ENCODE peak calls at places on chromosomes 1 and 21, in six cellular contexts. One of them, this sample, is unnamed.

GRCh38 chr21:27363719-27364479 is 397.0 kb upstream of the ADAMTS5 start:
- DNase-seq in right lobe of liver: no peak
- DNase-seq in astrocyte of the spinal cord: no peak
- DNase-seq in HFF-Myc: no peak
- DNase-seq in heart right ventricle: no peak
- DNase-seq in nephron progenitor cell: no peak
- DNase-seq in this sample: no peak

GRCh38 chr1:24107462-24108225 is 4.3 kb downstream of the MYOM3 start:
- DNase-seq in right lobe of liver: no peak
- DNase-seq in astrocyte of the spinal cord: peak; percentile 83
- DNase-seq in nephron progenitor cell: no peak
- DNase-seq in heart right ventricle: no peak
- DNase-seq in HFF-Myc: no peak
- DNase-seq in this sample: no peak

GRCh38 chr1:227779651-227780050 is 35.8 kb upstream of the PRSS38 start:
- DNase-seq in heart right ventricle: peak; percentile 1
- DNase-seq in nephron progenitor cell: no peak
- DNase-seq in HFF-Myc: no peak
- DNase-seq in astrocyte of the spinal cord: no peak
- DNase-seq in right lobe of liver: no peak
- DNase-seq in this sample: no peak

GRCh38 chr1:92536593-92537332 is 50.0 kb upstream of the GFI1 start:
- DNase-seq in astrocyte of the spinal cord: peak; percentile 45
- DNase-seq in nephron progenitor cell: no peak
- DNase-seq in HFF-Myc: no peak
- DNase-seq in right lobe of liver: no peak
- DNase-seq in heart right ventricle: no peak
- DNase-seq in this sample: no peak

GRCh38 chr1:239987103-239987745 is 104.5 kb upstream of the FMN2 start:
- DNase-seq in heart right ventricle: no peak
- DNase-seq in nephron progenitor cell: peak; percentile 53
- DNase-seq in HFF-Myc: no peak
- DNase-seq in right lobe of liver: peak; percentile 34
- DNase-seq in astrocyte of the spinal cord: peak; percentile 48
- DNase-seq in this sample: no peak

GRCh38 chr1:203985676-203986075 is 87.2 kb upstream of the SOX13 start:
- DNase-seq in heart right ventricle: no peak
- DNase-seq in nephron progenitor cell: no peak
- DNase-seq in right lobe of liver: no peak
- DNase-seq in astrocyte of the spinal cord: no peak
- DNase-seq in HFF-Myc: no peak
- DNase-seq in this sample: no peak

GRCh38 chr21:27101533-27101932 is 134.6 kb upstream of the ADAMTS5 start:
- DNase-seq in right lobe of liver: no peak
- DNase-seq in heart right ventricle: no peak
- DNase-seq in nephron progenitor cell: no peak
- DNase-seq in HFF-Myc: no peak
- DNase-seq in astrocyte of the spinal cord: no peak
- DNase-seq in this sample: no peak

GRCh38 chr1:205230965-205231364 is 3.2 kb downstream of the TMCC2 start:
- DNase-seq in heart right ventricle: no peak
- DNase-seq in HFF-Myc: no peak
- DNase-seq in nephron progenitor cell: no peak
- DNase-seq in right lobe of liver: no peak
- DNase-seq in astrocyte of the spinal cord: no peak
- DNase-seq in this sample: no peak

GRCh38 chr1:66633128-66633527 is 99.2 kb downstream of the SGIP1 start:
- DNase-seq in heart right ventricle: no peak
- DNase-seq in nephron progenitor cell: no peak
- DNase-seq in right lobe of liver: no peak
- DNase-seq in astrocyte of the spinal cord: no peak
- DNase-seq in HFF-Myc: no peak
- DNase-seq in this sample: no peak

GRCh38 chr1:18819986-18820790 is 39.3 kb downstream of the TAS1R2 start:
- DNase-seq in HFF-Myc: no peak
- DNase-seq in nephron progenitor cell: no peak
- DNase-seq in heart right ventricle: no peak
- DNase-seq in right lobe of liver: no peak
- DNase-seq in astrocyte of the spinal cord: no peak
- DNase-seq in this sample: no peak

GRCh38 chr1:222048030-222048632 is 306.2 kb upstream of the DUSP10 start:
- DNase-seq in HFF-Myc: no peak
- DNase-seq in heart right ventricle: no peak
- DNase-seq in astrocyte of the spinal cord: peak; percentile 79
- DNase-seq in nephron progenitor cell: no peak
- DNase-seq in right lobe of liver: no peak
- DNase-seq in this sample: no peak

DNA sequence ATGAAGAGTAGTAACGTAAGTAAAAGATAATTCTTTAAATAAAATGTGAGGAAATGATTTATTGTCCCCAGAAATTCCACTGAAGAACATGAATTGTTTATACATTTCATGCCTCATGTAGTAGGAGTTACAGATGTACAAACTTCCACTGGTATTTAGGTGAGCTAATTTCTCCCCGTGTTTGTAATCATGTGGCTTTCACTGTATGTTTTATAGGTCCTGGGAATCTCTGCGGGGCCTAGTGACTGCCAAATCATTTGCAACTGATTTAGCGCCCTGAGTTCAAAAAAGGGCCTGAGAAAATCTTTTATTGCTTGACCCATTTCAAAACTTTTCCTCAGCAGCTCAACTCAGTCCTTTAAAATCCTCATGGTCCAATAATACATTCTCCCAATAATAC is 30.5 kb upstream of the FASLG start:
- DNase-seq in heart right ventricle: no peak
- DNase-seq in nephron progenitor cell: no peak
- DNase-seq in HFF-Myc: no peak
- DNase-seq in right lobe of liver: no peak
- DNase-seq in astrocyte of the spinal cord: no peak
- DNase-seq in this sample: no peak
- TF ChIP-seq CTCF in heart right ventricle: no peak
- TF ChIP-seq CTCF in nephron progenitor cell: no peak
- TF ChIP-seq CTCF in HFF-Myc: no peak
- TF ChIP-seq CTCF in right lobe of liver: no peak
- TF ChIP-seq CTCF in astrocyte of the spinal cord: no peak
- TF ChIP-seq CTCF in this sample: no peak

GRCh38 chr1:244761279-244761678 is 74.2 kb upstream of the COX20 start:
- DNase-seq in HFF-Myc: no peak
- DNase-seq in astrocyte of the spinal cord: no peak
- DNase-seq in right lobe of liver: no peak
- DNase-seq in heart right ventricle: no peak
- DNase-seq in nephron progenitor cell: no peak
- DNase-seq in this sample: no peak

GRCh38 chr1:244758700-244759099 is 76.8 kb upstream of the COX20 start:
- DNase-seq in HFF-Myc: no peak
- DNase-seq in right lobe of liver: no peak
- DNase-seq in nephron progenitor cell: no peak
- DNase-seq in heart right ventricle: no peak
- DNase-seq in astrocyte of the spinal cord: no peak
- DNase-seq in this sample: no peak

GRCh38 chr1:244759158-244759557 is 76.3 kb upstream of the COX20 start:
- DNase-seq in HFF-Myc: no peak
- DNase-seq in nephron progenitor cell: no peak
- DNase-seq in heart right ventricle: no peak
- DNase-seq in right lobe of liver: no peak
- DNase-seq in astrocyte of the spinal cord: no peak
- DNase-seq in this sample: no peak

GRCh38 chr1:244762629-244763028 is 72.8 kb upstream of the COX20 start:
- DNase-seq in nephron progenitor cell: no peak
- DNase-seq in right lobe of liver: no peak
- DNase-seq in astrocyte of the spinal cord: no peak
- DNase-seq in heart right ventricle: no peak
- DNase-seq in HFF-Myc: no peak
- DNase-seq in this sample: no peak

GRCh38 chr1:244760471-244760870 is 75.0 kb upstream of the COX20 start:
- DNase-seq in HFF-Myc: no peak
- DNase-seq in right lobe of liver: no peak
- DNase-seq in heart right ventricle: no peak
- DNase-seq in astrocyte of the spinal cord: no peak
- DNase-seq in nephron progenitor cell: no peak
- DNase-seq in this sample: no peak
- TF ChIP-seq CTCF in HFF-Myc: no peak
- TF ChIP-seq CTCF in right lobe of liver: no peak
- TF ChIP-seq CTCF in heart right ventricle: no peak
- TF ChIP-seq CTCF in astrocyte of the spinal cord: no peak
- TF ChIP-seq CTCF in nephron progenitor cell: no peak
- TF ChIP-seq CTCF in this sample: no peak

GRCh38 chr1:15286452-15286851 is 39.4 kb downstream of the FHAD1 start:
- DNase-seq in right lobe of liver: no peak
- DNase-seq in HFF-Myc: no peak
- DNase-seq in astrocyte of the spinal cord: no peak
- DNase-seq in heart right ventricle: no peak
- DNase-seq in nephron progenitor cell: no peak
- DNase-seq in this sample: no peak

GRCh38 chr1:15282038-15282437 is 35.0 kb downstream of the FHAD1 start:
- DNase-seq in astrocyte of the spinal cord: no peak
- DNase-seq in HFF-Myc: no peak
- DNase-seq in right lobe of liver: no peak
- DNase-seq in nephron progenitor cell: no peak
- DNase-seq in heart right ventricle: no peak
- DNase-seq in this sample: no peak

GRCh38 chr1:15282810-15283474 is 35.9 kb downstream of the FHAD1 start:
- DNase-seq in right lobe of liver: no peak
- DNase-seq in astrocyte of the spinal cord: no peak
- DNase-seq in nephron progenitor cell: no peak
- DNase-seq in HFF-Myc: no peak
- DNase-seq in heart right ventricle: peak; percentile 44
- DNase-seq in this sample: no peak

GRCh38 chr1:15280416-15280815 is 33.4 kb downstream of the FHAD1 start:
- DNase-seq in astrocyte of the spinal cord: no peak
- DNase-seq in heart right ventricle: no peak
- DNase-seq in right lobe of liver: no peak
- DNase-seq in HFF-Myc: no peak
- DNase-seq in nephron progenitor cell: no peak
- DNase-seq in this sample: no peak

DNA sequence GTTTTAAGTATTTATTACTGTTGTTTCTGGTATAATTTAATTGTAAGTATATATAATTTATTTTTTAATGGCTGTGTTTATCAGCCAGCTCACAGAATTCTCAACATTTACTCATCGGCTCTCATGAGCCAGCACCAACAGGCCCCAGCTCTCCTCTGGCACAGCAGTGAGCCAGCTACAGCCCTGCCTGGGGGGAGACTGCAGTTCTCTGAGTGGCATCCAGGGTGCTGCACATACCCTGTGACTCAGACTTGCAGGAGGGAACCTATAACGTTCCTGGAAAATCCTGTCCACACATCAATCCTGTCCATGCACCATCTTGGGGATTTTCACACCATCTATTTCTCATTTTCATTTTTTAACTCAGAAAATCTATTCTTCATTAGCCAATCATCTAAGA is 36.5 kb downstream of the FHAD1 start:
- DNase-seq in nephron progenitor cell: no peak
- DNase-seq in astrocyte of the spinal cord: no peak
- DNase-seq in right lobe of liver: no peak
- DNase-seq in HFF-Myc: no peak
- DNase-seq in heart right ventricle: peak; percentile 30
- DNase-seq in this sample: no peak
- TF ChIP-seq CTCF in nephron progenitor cell: no peak
- TF ChIP-seq CTCF in astrocyte of the spinal cord: no peak
- TF ChIP-seq CTCF in right lobe of liver: no peak
- TF ChIP-seq CTCF in HFF-Myc: no peak
- TF ChIP-seq CTCF in heart right ventricle: peak; percentile 39
- TF ChIP-seq CTCF in this sample: no peak

DNA sequence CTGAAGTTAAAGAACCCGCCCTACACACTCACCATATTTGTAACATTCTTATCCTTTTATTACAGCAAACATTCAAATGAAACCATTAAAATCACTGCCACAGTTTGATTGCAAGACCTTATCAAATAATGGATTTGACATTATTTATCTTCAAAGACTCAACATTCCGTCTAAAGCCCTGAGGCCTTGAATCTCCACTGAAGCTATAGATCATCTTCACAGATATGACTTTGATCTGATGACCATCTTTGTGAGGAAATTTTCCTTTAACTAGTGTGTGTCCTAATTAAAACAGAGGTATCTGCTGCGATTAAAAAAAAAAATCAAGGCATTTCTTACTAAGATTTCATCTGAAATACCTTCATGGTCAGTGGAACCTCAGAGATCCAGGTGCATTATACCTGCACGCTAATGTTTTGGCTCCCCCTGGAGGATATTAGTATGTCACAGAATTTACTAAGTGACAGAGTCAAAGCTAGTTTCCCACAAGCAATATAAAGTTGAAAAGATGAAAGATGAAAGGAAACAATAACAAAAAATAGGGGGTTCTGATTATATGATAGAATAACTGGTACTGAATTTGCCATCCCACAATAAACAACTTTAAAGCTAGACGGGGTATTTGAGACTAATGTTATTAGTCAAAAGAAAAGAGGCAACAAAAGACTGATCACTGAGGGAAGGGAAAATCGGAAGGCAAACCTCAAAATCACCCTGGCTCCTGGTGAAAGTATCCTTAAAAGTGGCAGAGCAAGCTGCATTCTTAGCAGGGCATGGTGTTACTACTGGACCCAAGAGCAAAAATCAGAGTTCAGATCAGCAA is 923.4 kb downstream of the NCAM2 start:
- DNase-seq in astrocyte of the spinal cord: peak; percentile 56
- DNase-seq in nephron progenitor cell: no peak
- DNase-seq in HFF-Myc: no peak
- DNase-seq in heart right ventricle: no peak
- DNase-seq in right lobe of liver: no peak
- DNase-seq in this sample: no peak
- TF ChIP-seq CTCF in astrocyte of the spinal cord: peak; percentile 59
- TF ChIP-seq CTCF in nephron progenitor cell: peak; percentile 70
- TF ChIP-seq CTCF in HFF-Myc: peak; percentile 43
- TF ChIP-seq CTCF in heart right ventricle: peak; percentile 32
- TF ChIP-seq CTCF in right lobe of liver: peak; percentile 66
- TF ChIP-seq CTCF in this sample: peak; percentile 61

GRCh38 chr1:44733784-44734183 is 2.8 kb upstream of the RNU5D-1 start:
- DNase-seq in right lobe of liver: no peak
- DNase-seq in HFF-Myc: no peak
- DNase-seq in heart right ventricle: no peak
- DNase-seq in nephron progenitor cell: no peak
- DNase-seq in astrocyte of the spinal cord: no peak
- DNase-seq in this sample: no peak

GRCh38 chr1:44740179-44740617 is 561 bp downstream of the KIF2C start:
- DNase-seq in HFF-Myc: no peak
- DNase-seq in nephron progenitor cell: no peak
- DNase-seq in heart right ventricle: no peak
- DNase-seq in astrocyte of the spinal cord: no peak
- DNase-seq in right lobe of liver: no peak
- DNase-seq in this sample: no peak

GRCh38 chr1:44735992-44736391 is 3.6 kb upstream of the KIF2C start:
- DNase-seq in nephron progenitor cell: no peak
- DNase-seq in astrocyte of the spinal cord: no peak
- DNase-seq in HFF-Myc: no peak
- DNase-seq in heart right ventricle: no peak
- DNase-seq in right lobe of liver: no peak
- DNase-seq in this sample: no peak

GRCh38 chr1:44739361-44740178 is at the start of gene KIF2C:
- DNase-seq in nephron progenitor cell: peak; percentile 95
- DNase-seq in astrocyte of the spinal cord: peak; percentile 98
- DNase-seq in right lobe of liver: peak; percentile 96
- DNase-seq in heart right ventricle: peak; percentile 97
- DNase-seq in HFF-Myc: peak; percentile 90
- DNase-seq in this sample: peak; percentile 94
- TF ChIP-seq CTCF in nephron progenitor cell: no peak
- TF ChIP-seq CTCF in astrocyte of the spinal cord: no peak
- TF ChIP-seq CTCF in right lobe of liver: peak; percentile 27
- TF ChIP-seq CTCF in heart right ventricle: no peak
- TF ChIP-seq CTCF in HFF-Myc: no peak
- TF ChIP-seq CTCF in this sample: no peak

GRCh38 chr1:160416369-160416768 is 16.0 kb downstream of the VANGL2 start:
- DNase-seq in right lobe of liver: no peak
- DNase-seq in HFF-Myc: no peak
- DNase-seq in astrocyte of the spinal cord: peak; percentile 49
- DNase-seq in nephron progenitor cell: no peak
- DNase-seq in heart right ventricle: no peak
- DNase-seq in this sample: no peak
- TF ChIP-seq CTCF in right lobe of liver: peak; percentile 7
- TF ChIP-seq CTCF in HFF-Myc: peak; percentile 51
- TF ChIP-seq CTCF in astrocyte of the spinal cord: peak; percentile 69
- TF ChIP-seq CTCF in nephron progenitor cell: no peak
- TF ChIP-seq CTCF in heart right ventricle: no peak
- TF ChIP-seq CTCF in this sample: no peak

This sample was measured in Panc1.